ENCODE peak calls at places on chromosomes 12 and 14, in six cellular contexts. T is fibroblast of lung; R is Peyer's patch; E is heart left ventricle; V is mammary epithelial cell; U is naive thymus-derived CD4-positive, alpha-beta T cell. Z is an unnamed sample.

GRCh38 chr12:29103539-29103974 is 45.5 kb upstream of the FAR2 start:
- DNase-seq in U (no peak), E (no peak), V (no peak), R (no peak), T (no peak), Z (no peak)

GRCh38 chr12:12892670-12893290 is 1.4 kb downstream of the GPRC5A start:
- DNase-seq in R (peak; percentile 63), T (no peak), V (no peak), E (no peak), U (no peak), Z (no peak)

GRCh38 chr14:68546839-68547238 is 246.0 kb downstream of the ZFP36L1 start:
- DNase-seq in E (no peak), U (no peak), R (no peak), V (peak; percentile 95), T (peak; percentile 90), Z (no peak)

GRCh38 chr14:96735509-96735908 is 61.7 kb upstream of the VRK1 start:
- DNase-seq in V (no peak), T (no peak), R (no peak), U (no peak), E (no peak), Z (no peak)

GRCh38 chr12:99984271-99985128 is at the start of gene ANKS1B:
- DNase-seq in V (peak; percentile 19), T (peak; percentile 66), R (peak; percentile 49), E (peak; percentile 34), U (no peak), Z (peak; percentile 35)

GRCh38 chr14:54981698-54982097 is 45.2 kb downstream of the WDHD1 start:
- DNase-seq in V (no peak), E (no peak), R (no peak), U (no peak), T (peak; percentile 4), Z (no peak)

GRCh38 chr14:20631821-20632389 is 9.6 kb downstream of the OR6S1 start:
- DNase-seq in R (peak; percentile 73), E (peak; percentile 56), U (no peak), V (peak; percentile 64), T (peak; percentile 49), Z (no peak)

GRCh38 chr12:13959131-13959734 is 22.2 kb downstream of the GRIN2B start:
- DNase-seq in E (no peak), U (no peak), R (peak; percentile 54), V (no peak), T (no peak), Z (no peak)

GRCh38 chr14:63345826-63346225 is 27.1 kb upstream of the GPHB5 start:
- DNase-seq in U (no peak), E (no peak), V (no peak), R (no peak), T (no peak), Z (no peak)

GRCh38 chr14:91413547-91414474 is 3.8 kb downstream of the CCDC88C start:
- DNase-seq in R (peak; percentile 75), T (no peak), E (no peak), V (no peak), U (no peak), Z (peak; percentile 92)

GRCh38 chr12:111056618-111057521 is 136.5 kb upstream of the MYL2 start:
- DNase-seq in T (no peak), E (no peak), V (no peak), U (no peak), R (no peak), Z (no peak)

GRCh38 chr14:69719501-69719951 is 47.4 kb upstream of the SRSF5 start:
- DNase-seq in T (peak; percentile 96), V (peak; percentile 95), U (no peak), R (no peak), E (peak; percentile 49), Z (no peak)

GRCh38 chr12:129961111-129961510 is 57.3 kb upstream of the TMEM132D start:
- DNase-seq in T (peak; percentile 23), R (no peak), E (no peak), V (no peak), U (no peak), Z (no peak)

GRCh38 chr12:68497702-68498101 is 113.0 kb upstream of the RAP1B start:
- DNase-seq in T (peak; percentile 100), R (no peak), V (peak; percentile 83), U (no peak), E (no peak), Z (no peak)

GRCh38 chr12:1885605-1886245 is 32.7 kb downstream of the CACNA2D4 start:
- DNase-seq in T (no peak), V (no peak), R (no peak), E (no peak), U (no peak), Z (no peak)

GRCh38 chr14:55221186-55221585 is 29.8 kb upstream of the DLGAP5 start:
- DNase-seq in U (no peak), R (no peak), V (peak; percentile 76), T (peak; percentile 87), E (no peak), Z (no peak)

GRCh38 chr12:47590771-47591368 is 115.0 kb downstream of the RPAP3 start:
- DNase-seq in V (no peak), R (no peak), T (no peak), E (no peak), U (no peak), Z (no peak)

GRCh38 chr14:74085047-74085637 is 386 bp downstream of the LIN52 start:
- DNase-seq in U (no peak), R (no peak), T (peak; percentile 62), E (no peak), V (peak; percentile 63), Z (no peak)

GRCh38 chr12:99035776-99036175 is 390.7 kb downstream of the APAF1 start:
- DNase-seq in R (no peak), U (no peak), V (no peak), T (no peak), E (no peak), Z (no peak)

GRCh38 chr12:102652645-102653313 is 172.4 kb upstream of the IGF1 start:
- DNase-seq in V (no peak), U (no peak), E (no peak), R (no peak), T (no peak), Z (no peak)

GRCh38 chr14:102187044-102187443 is 47.3 kb downstream of the WDR20 start:
- DNase-seq in V (peak; percentile 80), T (peak; percentile 90), U (no peak), R (no peak), E (no peak), Z (no peak)

GRCh38 chr12:91274886-91275285 is 92.3 kb upstream of the DCN start:
- DNase-seq in E (peak; percentile 43), T (peak; percentile 51), R (no peak), U (no peak), V (no peak), Z (no peak)

GRCh38 chr14:32259368-32260013 is 56.4 kb upstream of the RNU6-8 start:
- DNase-seq in V (peak; percentile 82), T (peak; percentile 82), R (no peak), E (no peak), U (no peak), Z (no peak)

GRCh38 chr12:132275110-132275531 is 54.3 kb downstream of the GALNT9 start:
- DNase-seq in V (no peak), U (no peak), T (peak; percentile 39), R (no peak), E (no peak), Z (peak; percentile 52)

GRCh38 chr12:40662366-40662765 is 29.9 kb upstream of the CNTN1 start:
- DNase-seq in R (no peak), U (no peak), E (no peak), V (no peak), T (no peak), Z (no peak)

GRCh38 chr12:56955631-56956256 is 1.7 kb downstream of the RDH16 start:
- DNase-seq in V (peak; percentile 46), E (no peak), T (no peak), R (no peak), U (no peak), Z (no peak)

GRCh38 chr14:40618225-40618898 is 988.3 kb upstream of the LRFN5 start:
- DNase-seq in U (no peak), E (no peak), T (no peak), R (no peak), V (no peak), Z (no peak)

DNA sequence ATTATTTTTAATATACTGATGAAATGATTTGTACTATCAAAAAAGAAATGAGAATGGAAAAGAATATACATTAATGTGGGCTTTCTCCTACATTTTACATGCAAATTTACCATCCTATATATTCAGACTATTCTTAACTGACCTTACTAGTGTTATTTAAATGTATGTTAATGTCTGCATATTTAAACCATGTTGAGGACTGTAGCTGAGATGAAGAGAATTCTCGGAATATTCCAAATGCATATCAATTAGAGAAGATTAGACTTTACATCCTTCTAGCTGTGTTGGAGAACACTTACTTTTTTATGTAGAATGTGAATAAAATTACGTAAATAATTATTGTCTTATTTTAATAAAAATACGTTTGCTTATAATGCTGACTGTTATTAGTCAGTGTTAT is 990.1 kb upstream of the LRFN5 start:
- DNase-seq in E (no peak), V (no peak), U (no peak), R (no peak), T (no peak), Z (no peak)
- H3K27ac ChIP-seq in E (no peak overlapping the region), V (no peak overlapping the region), U (no peak overlapping the region), R (no peak overlapping the region), T (no peak overlapping the region), Z (no peak overlapping the region)

DNA sequence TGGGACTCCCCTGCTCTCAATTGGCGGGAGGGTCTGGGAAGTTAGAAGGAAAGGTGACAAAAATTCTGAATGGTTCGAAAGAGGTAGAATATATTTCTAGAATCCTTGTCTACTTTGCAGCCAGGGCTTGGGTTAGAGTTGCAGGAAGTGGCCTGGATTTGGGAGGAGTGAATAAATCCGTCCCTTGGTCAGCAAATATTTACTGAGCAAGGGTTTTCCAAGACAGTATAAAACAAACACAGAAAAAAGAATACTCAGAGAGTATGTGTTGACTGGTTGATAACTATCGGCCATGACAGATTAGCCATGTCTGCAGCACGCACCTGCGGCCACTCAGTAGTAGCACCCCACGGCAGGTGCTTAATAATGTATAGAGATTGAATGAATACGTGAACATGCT is 3.5 kb downstream of the LAG3 start:
- DNase-seq in V (no peak), E (no peak), R (no peak), U (no peak), T (no peak), Z (no peak)
- H3K4me1 ChIP-seq in V (peaks cover 7% of the 10 kb centered on the region), E (peaks cover 33% of the 10 kb centered on the region), R (peaks cover 9% of the 10 kb centered on the region), U (peaks cover 21% of the 10 kb centered on the region), T (peaks cover 11% of the 10 kb centered on the region), Z (peaks cover 4% of the 10 kb centered on the region)

DNA sequence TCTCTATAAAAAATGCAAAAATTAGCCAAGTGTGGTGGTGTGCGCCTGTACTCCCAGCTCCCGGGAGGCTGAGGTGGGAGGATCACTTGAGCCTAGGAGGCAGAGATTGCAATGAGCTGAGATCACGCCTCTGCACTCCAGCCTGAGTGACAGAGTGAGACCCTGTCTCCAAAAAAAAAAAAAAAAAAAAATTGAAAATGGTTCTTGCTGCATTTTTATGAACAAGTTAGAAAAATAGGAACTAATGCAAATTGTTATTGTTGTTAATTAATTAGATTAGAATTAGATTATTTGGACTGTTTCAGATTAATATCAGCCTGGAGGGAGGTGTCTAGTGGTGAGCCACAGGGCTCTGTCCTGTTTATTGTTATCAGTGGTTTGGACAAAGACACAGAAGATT is 2.1 kb downstream of the RITA1 start:
- DNase-seq in E (no peak), V (no peak), T (no peak), R (no peak), U (no peak), Z (no peak)
- H3K4me3 ChIP-seq in E (no peak overlapping the region), V (no peak overlapping the region), T (no peak overlapping the region), R (no peak overlapping the region), U (no peak overlapping the region), Z (no peak overlapping the region)

DNA sequence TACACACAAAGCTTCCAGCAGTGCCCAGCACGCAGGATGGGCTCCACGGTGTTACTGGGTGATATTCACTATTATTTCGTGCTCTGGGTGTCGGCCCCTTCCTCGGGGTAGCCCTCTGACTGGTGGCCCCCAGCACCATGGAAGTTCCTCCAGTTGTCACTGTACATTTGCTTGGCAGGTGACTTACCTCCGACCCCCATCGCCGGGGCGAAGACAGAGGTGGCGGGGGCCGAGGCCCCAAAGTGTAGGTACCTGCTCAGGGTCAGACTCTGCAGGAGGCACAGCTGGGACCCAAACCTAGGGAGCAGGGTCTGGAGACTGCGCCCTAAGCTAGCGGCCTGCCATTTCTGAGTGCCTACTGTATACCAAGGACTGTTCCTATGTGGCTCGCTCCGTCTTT is 98.9 kb downstream of the RFLNA start:
- DNase-seq in T (no peak), R (no peak), V (no peak), U (no peak), E (no peak), Z (no peak)
- H3K27ac ChIP-seq in T (no peak overlapping the region), R (peak overlapping the region; percentile 5), V (no peak overlapping the region), U (no peak overlapping the region), E (peak overlapping the region; percentile 68), Z (no peak overlapping the region)

Z was measured in iPS DF 6.9.